ENCODE peak calls at places on chromosome 17, in six cellular contexts. Y is GM12878, F is GM12891, J is K562, D is HepG2, W is H1. O is an unnamed sample.

GRCh38 chr17:73738751-73739575 is 94.7 kb upstream of the SDK2 start:
- DNase-seq in Y (no peak), F (no peak), J (no peak), D (no peak), W (no peak), O (no peak)

GRCh38 chr17:66637491-66637890 is 197.4 kb upstream of the CACNG5 start:
- DNase-seq in Y (no peak), F (no peak), J (no peak), D (no peak), W (no peak), O (no peak)

GRCh38 chr17:31736855-31737625 is 122.0 kb downstream of the COPRS start:
- DNase-seq in Y (no peak), F (no peak), J (no peak), D (no peak), W (no peak), O (no peak)

GRCh38 chr17:38338053-38338452 is 5.7 kb downstream of the GPR179 start:
- DNase-seq in Y (no peak), F (no peak), J (no peak), D (no peak), W (no peak), O (no peak)

GRCh38 chr17:48617515-48618365 is 2.6 kb upstream of the HOXB8 start:
- DNase-seq in Y (no peak), F (no peak), J (no peak), D (no peak), W (no peak), O (no peak)

GRCh38 chr17:34998205-34998604 is 17.9 kb downstream of the LIG3 start:
- DNase-seq in Y (peak; percentile 40), F (peak; percentile 84), J (peak; percentile 76), D (peak; percentile 56), W (peak; percentile 83), O (peak; percentile 87)

GRCh38 chr17:70857351-70857750 is 688.0 kb downstream of the KCNJ2 start:
- DNase-seq in Y (no peak), F (no peak), J (no peak), D (no peak), W (no peak), O (no peak)

GRCh38 chr17:75181608-75182318 is 996 bp downstream of the SUMO2 start:
- DNase-seq in Y (no peak), F (no peak), J (peak; percentile 58), D (no peak), W (no peak), O (no peak)

GRCh38 chr17:57442914-57443571 is 186.7 kb downstream of the MSI2 start:
- DNase-seq in Y (no peak), F (no peak), J (no peak), D (no peak), W (no peak), O (no peak)

GRCh38 chr17:62757518-62757951 is 50.6 kb downstream of the MARCHF10 start:
- DNase-seq in Y (no peak), F (no peak), J (no peak), D (no peak), W (no peak), O (no peak)

GRCh38 chr17:48060249-48060648 is 12.1 kb downstream of the NFE2L1 start:
- DNase-seq in Y (no peak), F (no peak), J (peak; percentile 17), D (no peak), W (no peak), O (no peak)

GRCh38 chr17:62625870-62626200 is 1.6 kb upstream of the MRC2 start:
- DNase-seq in Y (no peak), F (no peak), J (no peak), D (no peak), W (no peak), O (no peak)

GRCh38 chr17:44258811-44259351 is 9.1 kb downstream of the SLC4A1 start:
- DNase-seq in Y (no peak), F (no peak), J (no peak), D (no peak), W (no peak), O (no peak)

GRCh38 chr17:38539386-38539785 is 66.4 kb downstream of the SRCIN1 start:
- DNase-seq in Y (no peak), F (no peak), J (no peak), D (no peak), W (no peak), O (no peak)

GRCh38 chr17:82152556-82153294 is 54.7 kb upstream of the FASN start:
- DNase-seq in Y (no peak), F (no peak), J (no peak), D (no peak), W (no peak), O (no peak)
- TF ChIP-seq POLR2A in Y (no peak), F (no peak), J (no peak), D (no peak), W (no peak), O (no peak)

DNA sequence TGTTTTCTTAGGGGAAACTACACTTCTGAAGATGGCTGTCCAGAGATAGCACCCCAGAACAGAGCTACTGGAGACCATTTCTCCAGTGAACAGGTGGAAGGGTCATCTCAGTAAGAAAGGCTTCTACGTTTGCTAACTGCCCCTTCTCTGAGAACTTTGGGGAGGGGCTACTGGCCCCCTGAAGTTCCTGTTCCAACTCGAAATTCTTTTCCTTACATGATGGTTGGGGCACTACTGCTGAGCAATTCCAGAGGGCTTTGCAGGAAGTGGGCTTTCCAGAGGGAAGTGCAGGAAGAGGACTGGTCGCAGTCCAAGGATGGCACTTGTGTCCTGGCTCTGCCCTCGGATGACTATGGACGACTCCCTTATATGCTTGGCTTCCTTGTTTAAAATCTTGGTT is 31.2 kb downstream of the TOM1L2 start:
- DNase-seq in Y (no peak), F (no peak), J (no peak), D (no peak), W (no peak), O (no peak)
- TF ChIP-seq POLR2AphosphoS5 in Y (no peak), F (no peak), J (no peak), D (no peak), W (no peak), O (no peak)

GRCh38 chr17:50345443-50346312 is at the start of gene XYLT2:
- DNase-seq in Y (no peak), F (peak; percentile 98), J (peak; percentile 97), D (peak; percentile 67), W (peak; percentile 89), O (peak; percentile 95)
- TF ChIP-seq TAF1 in Y (peak; percentile 73), F (peak; percentile 74), J (peak; percentile 55), D (peak; percentile 70), W (peak; percentile 70), O (peak; percentile 40)

DNA sequence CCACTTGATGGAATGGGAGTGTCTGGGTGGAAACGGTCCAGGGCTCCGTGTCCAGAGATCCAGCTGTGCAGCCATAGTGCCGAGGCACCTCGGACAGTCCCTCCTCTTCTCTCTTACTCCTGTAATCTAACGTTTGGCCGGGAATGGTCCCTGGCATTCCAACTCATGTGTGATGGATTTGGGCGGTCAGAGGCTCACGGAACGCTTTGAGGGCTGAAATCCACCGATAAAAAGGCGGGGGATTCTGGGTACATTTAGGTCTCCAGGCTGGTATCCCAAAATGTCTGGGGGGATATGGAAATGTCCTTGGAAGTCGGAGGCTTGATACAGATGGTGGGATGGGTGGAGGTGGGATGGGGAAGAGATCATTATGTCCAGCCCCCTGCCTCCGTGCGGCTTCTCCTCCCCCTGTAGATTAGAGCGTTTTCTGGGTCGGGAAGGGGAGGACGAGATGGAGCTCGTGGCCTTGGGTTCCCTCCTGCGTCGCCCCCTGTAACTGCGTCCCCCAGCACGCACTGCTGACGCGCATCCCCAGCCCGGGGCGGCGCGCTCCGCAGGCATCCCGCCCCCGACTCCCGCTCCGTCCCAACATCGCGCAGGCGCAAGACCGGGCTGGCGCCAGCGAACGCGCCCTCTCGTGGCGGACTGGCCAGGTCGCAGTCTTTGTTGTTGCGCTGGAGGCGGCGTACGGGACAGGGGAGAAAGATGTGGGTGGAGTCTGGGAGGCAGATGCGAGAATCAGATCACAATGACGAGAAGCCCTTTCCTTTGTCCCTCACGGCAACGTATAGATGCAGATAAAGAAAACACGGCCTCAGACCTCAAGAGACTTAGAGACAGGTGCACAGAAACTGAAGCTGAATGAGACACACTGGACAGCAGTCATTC is 4.5 kb upstream of the SGCA start:
- DNase-seq in Y (peak; percentile 80), F (peak; percentile 99), J (peak; percentile 99), D (peak; percentile 78), W (peak; percentile 99), O (peak; percentile 100)
- TF ChIP-seq POLR2A in Y (peak; percentile 83), F (no peak), J (peak; percentile 22), D (no peak), W (no peak), O (peak; percentile 45)

GRCh38 chr17:79809530-79810137 is 12.8 kb upstream of the CBX8 start:
- DNase-seq in Y (no peak), F (no peak), J (no peak), D (no peak), W (peak; percentile 62), O (no peak)

GRCh38 chr17:79811036-79811887 is 14.4 kb upstream of the CBX8 start:
- DNase-seq in Y (no peak), F (no peak), J (peak; percentile 77), D (peak; percentile 64), W (peak; percentile 73), O (no peak)

GRCh38 chr17:79811888-79812205 is 15.0 kb upstream of the CBX8 start:
- DNase-seq in Y (no peak), F (no peak), J (no peak), D (no peak), W (no peak), O (no peak)

GRCh38 chr17:79808763-79809529 is 12.1 kb upstream of the CBX8 start:
- DNase-seq in Y (no peak), F (no peak), J (no peak), D (peak; percentile 73), W (peak; percentile 67), O (no peak)

GRCh38 chr17:79810138-79811027 is 13.5 kb upstream of the CBX8 start:
- DNase-seq in Y (no peak), F (peak; percentile 89), J (peak; percentile 88), D (peak; percentile 83), W (peak; percentile 79), O (peak; percentile 90)
- TF ChIP-seq POLR2AphosphoS5 in Y (no peak), F (no peak), J (no peak), D (no peak), W (no peak), O (no peak)

GRCh38 chr17:29076087-29076486 is 33.1 kb downstream of the PIPOX start:
- DNase-seq in Y (no peak), F (no peak), J (no peak), D (peak; percentile 73), W (no peak), O (no peak)
- TF ChIP-seq TAF1 in Y (no peak), F (no peak), J (no peak), D (no peak), W (no peak), O (no peak)

GRCh38 chr17:40287494-40288369 is at the start of gene CDC6:
- DNase-seq in Y (peak; percentile 95), F (peak; percentile 85), J (peak; percentile 99), D (peak; percentile 100), W (peak; percentile 96), O (peak; percentile 87)
- TF ChIP-seq POLR2A in Y (peak; percentile 97), F (peak; percentile 91), J (peak; percentile 99), D (peak; percentile 89), W (peak; percentile 91), O (peak; percentile 86)

GRCh38 chr17:7313890-7314718 is 1.1 kb downstream of the GPS2 start:
- DNase-seq in Y (no peak), F (no peak), J (no peak), D (no peak), W (no peak), O (peak; percentile 6)
- TF ChIP-seq POLR2AphosphoS5 in Y (no peak), F (peak; percentile 65), J (no peak), D (no peak), W (no peak), O (peak; percentile 11)

GRCh38 chr17:36069131-36069530 is 5.1 kb downstream of the CCL18 start:
- DNase-seq in Y (no peak), F (no peak), J (no peak), D (no peak), W (no peak), O (no peak)
- TF ChIP-seq TAF1 in Y (no peak), F (no peak), J (no peak), D (no peak), W (no peak), O (no peak)

GRCh38 chr17:81419333-81419885 is 24.2 kb downstream of the BAHCC1 start:
- DNase-seq in Y (no peak), F (no peak), J (peak; percentile 86), D (no peak), W (no peak), O (no peak)
- TF ChIP-seq POLR2A in Y (no peak), F (no peak), J (no peak), D (no peak), W (no peak), O (no peak)